ENCODE peak calls at places on chromosomes 7 and 10, in five cellular contexts. N is BJ, M is GM12865, S is GM06990, B is suprapubic skin. K is an unnamed sample.

GRCh38 chr10:17836917-17837316 is 27.8 kb downstream of the MRC1 start:
- DNase-seq in N (no peak), M (no peak), S (no peak), B (no peak), K (peak; percentile 22)

GRCh38 chr10:79116801-79117723 is 48.3 kb downstream of the ZMIZ1 start:
- DNase-seq in N (no peak), M (peak; percentile 63), S (no peak), B (no peak), K (no peak)

GRCh38 chr10:130398090-130398994 is 262.2 kb downstream of the GLRX3 start:
- DNase-seq in N (no peak), M (no peak), S (no peak), B (no peak), K (no peak)

GRCh38 chr7:77258014-77258413 is 58.4 kb upstream of the FGL2 start:
- DNase-seq in N (no peak), M (no peak), S (no peak), B (no peak), K (peak; percentile 11)

GRCh38 chr10:103612462-103613365 is 119.2 kb downstream of the NEURL1 start:
- DNase-seq in N (peak; percentile 34), M (no peak), S (no peak), B (no peak), K (peak; percentile 12)

GRCh38 chr7:57769958-57770357 is 320.0 kb downstream of the ZNF716 start:
- DNase-seq in N (no peak), M (no peak), S (no peak), B (no peak), K (no peak)

GRCh38 chr7:132579260-132579899 is 3.1 kb upstream of the PLXNA4 start:
- DNase-seq in N (no peak), M (no peak), S (no peak), B (no peak), K (no peak)

GRCh38 chr10:104049497-104050250 is 36.0 kb downstream of the COL17A1 start:
- DNase-seq in N (no peak), M (no peak), S (no peak), B (no peak), K (peak; percentile 79)

GRCh38 chr10:78846770-78847169 is 222.0 kb upstream of the ZMIZ1 start:
- DNase-seq in N (no peak), M (no peak), S (no peak), B (no peak), K (no peak)

GRCh38 chr7:133051066-133051465 is 30.8 kb downstream of the CHCHD3 start:
- DNase-seq in N (no peak), M (peak; percentile 12), S (no peak), B (no peak), K (peak; percentile 4)

GRCh38 chr10:37495415-37495814 is 362.0 kb downstream of the ZNF248 start:
- DNase-seq in N (no peak), M (peak; percentile 10), S (no peak), B (no peak), K (no peak)

GRCh38 chr7:99258501-99258900 is 14.1 kb upstream of the MYH16 start:
- DNase-seq in N (no peak), M (no peak), S (no peak), B (no peak), K (peak; percentile 18)

GRCh38 chr7:95101422-95101821 is 194.0 kb downstream of the PPP1R9A start:
- DNase-seq in N (no peak), M (no peak), S (no peak), B (no peak), K (no peak)

GRCh38 chr7:909358-910329 is 33.3 kb downstream of the GET4 start:
- DNase-seq in N (no peak), M (no peak), S (peak; percentile 58), B (no peak), K (peak; percentile 22)

GRCh38 chr7:27154901-27155815 is 1.3 kb downstream of the HOXA7 start:
- DNase-seq in N (no peak), M (peak; percentile 21), S (no peak), B (peak; percentile 70), K (no peak)

GRCh38 chr7:98568891-98569290 is 48.2 kb upstream of the NPTX2 start:
- DNase-seq in N (no peak), M (no peak), S (no peak), B (no peak), K (no peak)

GRCh38 chr7:47882635-47883034 is 65.6 kb downstream of the PKD1L1 start:
- DNase-seq in N (no peak), M (no peak), S (no peak), B (no peak), K (no peak)

GRCh38 chr10:88525371-88526079 is 57.6 kb downstream of the RNLS start:
- DNase-seq in N (no peak), M (no peak), S (no peak), B (no peak), K (peak; percentile 96)

GRCh38 chr10:62959553-62959952 is 143.4 kb upstream of the EGR2 start:
- DNase-seq in N (no peak), M (no peak), S (no peak), B (no peak), K (no peak)

GRCh38 chr10:129383651-129384050 is 83.4 kb upstream of the MGMT start:
- DNase-seq in N (no peak), M (no peak), S (no peak), B (no peak), K (no peak)

GRCh38 chr10:121668336-121669009 is 70.2 kb upstream of the FGFR2 start:
- DNase-seq in N (no peak), M (no peak), S (no peak), B (no peak), K (peak; percentile 52)

GRCh38 chr7:6443372-6443941 is 4.3 kb downstream of the DAGLB start:
- DNase-seq in N (peak; percentile 84), M (no peak), S (no peak), B (no peak), K (peak; percentile 69)

GRCh38 chr7:101826081-101826835 is 8.8 kb downstream of the CUX1 start:
- DNase-seq in N (no peak), M (no peak), S (no peak), B (no peak), K (no peak)

GRCh38 chr7:151018421-151019129 is 5.7 kb downstream of the ATG9B start:
- DNase-seq in N (no peak), M (no peak), S (no peak), B (no peak), K (no peak)

GRCh38 chr10:67297637-67298181 is 371.9 kb downstream of the LRRTM3 start:
- DNase-seq in N (no peak), M (no peak), S (no peak), B (no peak), K (no peak)

GRCh38 chr7:152858761-152859160 is 99.2 kb downstream of the ACTR3B start:
- DNase-seq in N (no peak), M (no peak), S (no peak), B (no peak), K (no peak)

DNA sequence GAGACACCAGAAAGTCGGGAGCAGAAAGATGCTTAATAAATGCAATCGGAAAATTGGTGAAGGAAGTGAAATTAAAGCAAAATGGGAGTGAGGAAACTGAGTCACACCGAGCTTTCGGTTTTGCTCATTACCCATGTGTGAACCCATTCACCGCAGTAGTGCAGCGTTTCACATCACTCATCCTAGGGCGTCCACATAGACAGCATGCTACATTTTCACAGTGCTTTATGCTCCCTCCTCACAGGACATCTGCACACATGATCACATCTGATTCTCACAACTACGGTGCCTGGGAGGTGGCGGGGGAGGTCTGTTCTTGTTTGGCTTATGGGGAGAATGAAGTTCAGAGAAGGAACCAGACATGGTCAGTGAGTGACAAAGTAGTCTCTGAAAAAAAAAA is 36.6 kb upstream of the ATP6V0A4 start:
- DNase-seq in N (no peak), M (peak; percentile 52), S (peak; percentile 14), B (no peak), K (no peak)
- TF ChIP-seq CTCF in N (no peak), M (no peak), S (no peak), B (no peak), K (no peak)

GRCh38 chr7:121126801-121127534 is 138.5 kb downstream of the CPED1 start:
- DNase-seq in N (no peak), M (peak; percentile 5), S (peak; percentile 5), B (no peak), K (peak; percentile 39)
- TF ChIP-seq CTCF in N (no peak), M (peak; percentile 14), S (no peak), B (no peak), K (peak; percentile 39)

DNA sequence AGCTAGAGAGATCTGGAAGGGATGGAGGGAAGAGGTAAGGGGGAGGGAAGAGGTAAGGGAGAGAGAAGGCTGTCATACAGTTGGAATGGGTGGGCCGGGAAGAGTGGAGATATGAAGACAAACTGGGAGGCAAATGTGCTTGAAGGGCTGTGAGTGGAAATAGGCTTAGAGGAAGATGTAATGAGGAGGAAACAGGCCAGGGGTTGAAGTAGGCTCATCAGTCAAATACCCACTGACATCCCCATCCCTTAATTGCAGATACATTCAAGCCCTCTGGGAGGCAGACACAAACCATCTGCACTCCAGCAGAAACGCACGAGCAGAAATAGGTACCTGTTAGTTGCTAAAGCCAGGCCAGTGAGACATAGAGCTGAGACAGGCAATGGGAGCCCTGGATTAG is 2.1 kb downstream of the SYNPO2L start:
- DNase-seq in N (no peak), M (peak; percentile 63), S (no peak), B (no peak), K (peak; percentile 18)
- TF ChIP-seq CTCF in N (no peak), M (peak; percentile 23), S (peak; percentile 32), B (no peak), K (no peak)

DNA sequence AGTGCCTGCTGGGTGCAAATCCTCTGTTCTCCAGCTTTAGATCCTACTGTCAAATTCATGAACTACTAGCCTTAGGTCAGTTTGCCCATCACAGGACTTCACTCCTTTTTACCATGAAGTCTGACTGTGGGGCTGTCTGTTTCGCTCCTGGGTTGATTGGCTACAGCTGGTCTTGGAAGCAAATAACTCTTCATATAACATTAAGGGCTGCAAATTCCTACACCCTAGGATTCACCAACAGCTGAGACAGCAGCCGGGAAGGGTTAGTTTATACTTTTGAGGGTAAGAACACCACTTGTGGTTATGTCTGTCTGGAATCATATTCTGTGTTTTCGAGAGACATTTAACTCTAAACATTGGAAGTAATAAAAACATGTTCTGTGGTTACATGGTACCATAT is 55.9 kb upstream of the KIAA1217 start:
- DNase-seq in N (no peak), M (no peak), S (no peak), B (no peak), K (no peak)
- TF ChIP-seq CTCF in N (no peak), M (no peak), S (no peak), B (no peak), K (no peak)

DNA sequence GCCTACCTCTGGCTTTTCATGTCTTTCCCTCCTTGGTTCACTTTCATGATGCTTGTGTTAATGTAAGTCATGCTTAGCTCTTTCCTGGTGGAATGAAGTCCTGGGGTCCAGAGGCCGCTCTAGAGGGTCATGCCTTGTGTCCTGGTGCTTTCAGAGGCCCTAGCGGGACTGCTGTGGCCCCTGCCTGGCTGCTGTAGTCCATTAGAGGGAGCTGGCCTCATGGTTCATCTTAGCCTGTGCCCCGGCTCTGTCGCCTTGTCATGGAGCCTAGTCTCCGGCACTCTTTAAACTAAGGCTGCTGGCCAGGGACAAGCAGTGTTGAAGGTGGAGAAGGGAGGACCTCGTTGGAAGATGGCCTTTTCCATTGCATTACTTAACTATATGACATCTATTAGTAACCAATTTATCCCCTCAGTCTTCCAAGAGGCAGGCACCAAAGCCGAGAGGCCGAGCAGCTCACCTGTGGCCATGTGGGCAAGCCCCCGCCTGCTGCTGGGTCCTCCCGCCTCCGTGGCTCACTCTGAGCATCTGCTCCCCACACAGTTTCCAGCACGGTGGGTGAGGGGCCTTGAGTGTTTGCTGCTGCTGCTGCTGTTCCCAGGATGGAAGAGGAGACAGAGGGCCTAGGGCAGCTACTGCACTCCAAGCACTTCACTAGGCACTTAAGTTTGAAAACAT is 5.0 kb upstream of the NDUFB2 start:
- DNase-seq in N (no peak), M (no peak), S (no peak), B (no peak), K (no peak)
- TF ChIP-seq CTCF in N (no peak), M (no peak), S (no peak), B (no peak), K (no peak)